ENCODE peak calls at places on chromosomes 12 and 14, in four cellular contexts. B, E, Q and S are unnamed samples.

GRCh38 chr12:102063066-102063465 is 1.3 kb upstream of the WASHC3 start:
- DNase-seq in E (no peak), Q (peak; percentile 7), B (no peak), S (no peak)

GRCh38 chr12:48995061-48995879 is 3.9 kb downstream of the DDN start:
- DNase-seq in Q (peak; percentile 80), E (peak; percentile 86), B (peak; percentile 88), S (no peak)

GRCh38 chr14:54877015-54877702 is 25.5 kb downstream of the GCH1 start:
- DNase-seq in Q (no peak), B (no peak), E (no peak), S (no peak)

GRCh38 chr12:121538699-121539061 is 42.1 kb downstream of the KDM2B start:
- DNase-seq in B (peak; percentile 24), Q (no peak), E (peak; percentile 45), S (no peak)

GRCh38 chr12:130391186-130391585 is 53.5 kb downstream of the PIWIL1 start:
- DNase-seq in E (no peak), B (no peak), Q (no peak), S (no peak)

GRCh38 chr14:77206877-77207389 is 25.3 kb downstream of the TMEM63C start:
- DNase-seq in B (no peak), E (no peak), Q (no peak), S (no peak)

GRCh38 chr14:59619071-59619470 is 42.5 kb upstream of the CCDC175 start:
- DNase-seq in Q (no peak), B (no peak), E (no peak), S (no peak)

GRCh38 chr12:48366131-48366530 is 15.4 kb upstream of the ZNF641 start:
- DNase-seq in E (no peak), Q (no peak), B (no peak), S (no peak)

GRCh38 chr12:48907243-48907642 is 18.0 kb downstream of the FKBP11 start:
- DNase-seq in E (peak; percentile 37), Q (no peak), B (no peak), S (no peak)

GRCh38 chr14:87615822-87616679 is 376.9 kb downstream of the GALC start:
- DNase-seq in Q (peak; percentile 42), B (peak; percentile 50), E (peak; percentile 64), S (no peak)

GRCh38 chr12:31765931-31766330 is 37.1 kb upstream of the AMN1 start:
- DNase-seq in E (no peak), B (no peak), Q (peak; percentile 49), S (no peak)
- TF ChIP-seq CTCF in E (no peak), B (no peak), Q (no peak), S (no peak)

DNA sequence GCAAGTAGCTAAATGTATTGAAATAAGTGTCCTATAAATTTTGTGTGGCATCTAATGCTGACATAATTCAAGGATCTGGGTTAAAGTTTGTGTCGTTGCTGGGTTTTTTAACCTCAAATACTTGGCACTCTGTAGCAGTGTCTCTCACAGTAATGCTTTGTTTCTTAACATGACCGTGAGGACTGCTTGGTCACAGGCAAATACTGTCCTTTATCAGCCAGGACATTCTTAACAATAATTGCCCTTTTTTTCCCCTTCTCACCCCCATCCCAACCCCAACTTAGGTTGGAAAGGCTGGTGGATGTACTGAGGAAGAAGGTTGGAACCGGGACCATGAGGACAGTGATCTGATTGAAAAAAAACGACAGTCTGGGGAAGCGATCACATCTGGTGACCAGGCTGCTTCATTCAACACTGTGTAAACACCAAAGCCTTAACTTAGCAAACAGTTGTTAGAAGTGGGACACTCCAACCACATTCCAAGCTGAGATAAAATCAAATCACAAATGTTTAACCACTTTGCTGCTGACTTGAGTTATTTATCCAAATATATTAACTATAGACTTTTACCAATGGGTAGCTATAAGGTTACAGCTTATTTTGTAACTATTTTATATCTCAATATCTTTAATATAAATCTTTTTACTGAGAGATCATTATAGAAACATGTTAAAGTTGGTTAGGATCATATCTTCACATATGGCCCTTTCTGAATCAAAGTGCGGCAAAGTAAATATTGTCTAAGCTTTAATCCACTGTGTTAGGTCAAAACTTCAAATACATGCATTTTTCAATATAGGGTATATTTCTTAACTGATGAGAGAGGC is 48.2 kb downstream of the FOXA1 start:
- DNase-seq in E (no peak), Q (no peak), B (no peak), S (peak; percentile 93)
- H3K4me3 ChIP-seq in E (no peak overlapping the region), Q (no peak overlapping the region), B (no peak overlapping the region), S (no peak overlapping the region)

DNA sequence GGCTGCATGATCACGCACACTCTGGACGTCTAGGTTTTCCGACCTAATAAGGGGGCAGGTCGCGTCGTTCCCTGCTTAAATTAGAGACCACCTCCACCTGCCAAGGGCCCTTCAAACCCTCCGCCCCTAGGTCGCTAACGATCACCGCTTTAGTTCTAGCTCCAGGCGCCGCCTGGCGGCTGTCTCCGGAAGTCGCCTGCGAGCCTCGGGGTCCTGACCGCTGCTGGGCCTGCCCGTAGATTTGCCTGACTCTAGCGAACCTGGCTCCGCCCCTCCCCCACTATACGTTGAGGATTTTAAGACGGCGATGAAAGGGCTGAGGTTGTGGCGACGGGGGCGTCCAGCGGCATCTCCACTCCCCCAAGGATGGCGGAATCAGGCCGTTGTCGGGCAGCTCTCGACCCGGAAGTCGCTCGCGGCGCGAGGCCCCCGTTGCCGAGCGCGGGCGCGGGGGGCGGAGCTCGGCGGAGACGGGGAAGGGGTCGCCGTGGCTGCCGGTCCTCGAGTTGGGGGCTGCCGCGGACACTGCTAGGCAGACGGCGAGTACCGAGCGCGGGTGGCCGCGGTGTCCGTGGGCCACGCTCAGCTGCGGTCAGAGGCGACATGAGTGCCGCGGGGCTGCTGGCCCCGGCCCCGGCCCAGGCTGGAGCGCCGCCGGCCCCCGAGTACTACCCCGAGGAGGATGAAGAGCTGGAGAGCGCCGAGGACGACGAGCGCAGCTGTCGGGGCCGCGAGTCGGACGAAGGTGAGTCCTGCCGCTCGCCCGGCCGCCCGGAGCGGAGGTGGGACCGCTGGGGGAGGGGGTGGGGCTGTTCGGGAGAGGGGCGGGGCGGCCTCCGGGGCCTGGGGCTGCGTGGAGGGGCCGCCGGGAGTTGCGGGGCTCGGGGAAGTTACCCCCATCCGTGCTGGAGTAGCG is at the start of gene SUDS3:
- DNase-seq in B (peak; percentile 94), E (peak; percentile 92), Q (peak; percentile 87), S (no peak)
- TF ChIP-seq CTCF in B (peak; percentile 92), E (peak; percentile 99), Q (peak; percentile 93), S (peak; percentile 89)

DNA sequence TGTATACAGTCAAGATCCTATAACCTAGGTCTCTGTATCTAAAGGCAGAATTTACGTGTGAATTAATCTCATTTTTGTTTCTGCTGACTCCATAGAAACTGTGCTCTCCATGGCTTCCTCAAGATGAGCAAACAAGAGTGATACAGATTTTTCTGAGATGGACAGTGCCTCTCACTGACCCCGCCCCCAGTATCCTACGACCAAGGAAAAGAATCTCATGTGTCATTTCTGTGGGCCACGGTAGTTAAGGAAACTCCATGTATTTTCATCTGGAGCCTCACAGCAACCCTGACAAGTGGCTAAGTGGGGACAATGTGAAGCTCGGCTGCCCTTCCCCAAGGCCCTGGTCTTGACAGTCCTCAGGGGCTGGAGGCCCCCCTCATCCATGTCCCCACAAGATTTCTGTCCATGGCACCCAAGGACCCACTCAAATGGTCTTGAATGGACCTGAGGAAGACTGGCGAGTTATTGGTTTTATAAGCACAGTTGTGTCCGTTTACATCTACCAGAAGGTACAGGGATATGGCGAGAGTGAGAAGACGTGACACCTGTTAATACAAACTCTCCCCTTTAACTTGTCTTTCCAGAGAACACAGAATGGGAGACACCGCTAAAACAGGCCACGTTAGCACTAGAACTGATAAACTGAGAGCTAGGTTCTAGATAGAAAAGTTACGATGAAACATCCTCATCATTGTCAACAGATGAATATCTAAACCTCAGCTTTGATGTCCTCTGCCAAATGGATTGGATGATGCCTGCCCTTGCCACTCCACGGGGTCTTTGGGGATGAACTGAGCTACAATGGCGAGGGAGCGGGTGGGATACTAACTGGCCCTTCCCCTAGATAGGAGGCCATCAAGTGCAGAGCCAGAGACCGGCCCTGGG is 108.4 kb upstream of the EGLN3 start:
- DNase-seq in Q (no peak), B (no peak), E (no peak), S (no peak)
- H3K4me3 ChIP-seq in Q (peak overlapping the region; percentile 50), B (peak overlapping the region; percentile 20), E (peak overlapping the region; percentile 37), S (no peak overlapping the region)

GRCh38 chr14:26008290-26008689 is 589.5 kb downstream of the NOVA1 start:
- DNase-seq in E (no peak), B (peak; percentile 26), Q (peak; percentile 27), S (no peak)
- TF ChIP-seq CTCF in E (no peak), B (no peak), Q (peak; percentile 8), S (no peak)